ENCODE peak calls at places on chromosomes 13 and 19, in eight cellular contexts. G, D, X, H, L, B, N and S are unnamed samples.

GRCh38 chr13:25422153-25422552 is 50.4 kb downstream of the ATP8A2 start:
- DNase-seq in X (no peak), N (no peak), H (no peak), G (no peak), B (no peak), D (no peak), L (no peak), S (no peak)

GRCh38 chr13:53191091-53191490 is 162.5 kb downstream of the OLFM4 start:
- DNase-seq in X (peak; percentile 11), H (peak; percentile 11), G (no peak), B (no peak), D (no peak), L (no peak), N (no peak), S (peak; percentile 45)

GRCh38 chr13:80251403-80251802 is 89.5 kb downstream of the SPRY2 start:
- DNase-seq in N (no peak), L (no peak), D (no peak), H (peak; percentile 21), G (no peak), X (peak; percentile 60), B (no peak), S (no peak)

GRCh38 chr19:38070573-38070972 is 153.4 kb downstream of the DPF1 start:
- DNase-seq in H (no peak), X (peak; percentile 88), L (no peak), G (no peak), N (no peak), D (no peak), B (no peak), S (peak; percentile 23)

GRCh38 chr19:42286349-42287016 is 15.4 kb upstream of the PRR19 start:
- DNase-seq in X (peak; percentile 27), H (no peak), N (peak; percentile 65), L (peak; percentile 80), G (peak; percentile 84), D (no peak), B (peak; percentile 86), S (no peak)

GRCh38 chr13:79932556-79932955 is 408.4 kb downstream of the SPRY2 start:
- DNase-seq in L (no peak), N (no peak), X (no peak), G (no peak), H (no peak), B (no peak), D (no peak), S (no peak)

GRCh38 chr19:1104452-1105216 is 840 bp downstream of the GPX4 start:
- DNase-seq in N (peak; percentile 78), D (no peak), B (peak; percentile 91), X (peak; percentile 69), H (peak; percentile 90), L (peak; percentile 89), G (peak; percentile 93), S (peak; percentile 76)

GRCh38 chr19:12194827-12195500 is 32.1 kb downstream of the ZNF136 start:
- DNase-seq in G (peak; percentile 87), N (peak; percentile 97), B (peak; percentile 89), D (peak; percentile 91), H (no peak), X (peak; percentile 6), L (peak; percentile 94), S (no peak)

GRCh38 chr13:81874253-81874652 is 1533.3 kb upstream of the SPRY2 start:
- DNase-seq in N (no peak), G (no peak), H (no peak), B (no peak), D (no peak), X (no peak), L (no peak), S (no peak)

GRCh38 chr13:97266328-97266727 is 44.2 kb downstream of the MBNL2 start:
- DNase-seq in D (peak; percentile 57), N (no peak), B (no peak), G (no peak), H (peak; percentile 60), L (no peak), X (no peak), S (no peak)

GRCh38 chr13:99085139-99085845 is 107.4 kb upstream of the DOCK9 start:
- DNase-seq in N (peak; percentile 5), D (no peak), G (peak; percentile 78), L (peak; percentile 67), H (peak; percentile 28), X (no peak), B (no peak), S (peak; percentile 77)

GRCh38 chr19:6718111-6718740 is 2.2 kb downstream of the C3 start:
- DNase-seq in G (no peak), L (peak; percentile 64), X (no peak), N (no peak), D (no peak), H (no peak), B (no peak), S (no peak)

GRCh38 chr13:51004111-51004865 is 94.7 kb downstream of the RNASEH2B start:
- DNase-seq in B (no peak), X (no peak), D (no peak), H (no peak), G (no peak), N (no peak), L (peak; percentile 57), S (no peak)

GRCh38 chr13:20424959-20425358 is 100.7 kb downstream of the CRYL1 start:
- DNase-seq in L (no peak), D (no peak), X (no peak), G (no peak), H (no peak), B (no peak), N (no peak), S (no peak)

GRCh38 chr13:84567848-84568247 is 685.6 kb upstream of the SLITRK1 start:
- DNase-seq in N (no peak), G (no peak), B (no peak), D (no peak), L (no peak), H (no peak), X (no peak), S (no peak)

DNA sequence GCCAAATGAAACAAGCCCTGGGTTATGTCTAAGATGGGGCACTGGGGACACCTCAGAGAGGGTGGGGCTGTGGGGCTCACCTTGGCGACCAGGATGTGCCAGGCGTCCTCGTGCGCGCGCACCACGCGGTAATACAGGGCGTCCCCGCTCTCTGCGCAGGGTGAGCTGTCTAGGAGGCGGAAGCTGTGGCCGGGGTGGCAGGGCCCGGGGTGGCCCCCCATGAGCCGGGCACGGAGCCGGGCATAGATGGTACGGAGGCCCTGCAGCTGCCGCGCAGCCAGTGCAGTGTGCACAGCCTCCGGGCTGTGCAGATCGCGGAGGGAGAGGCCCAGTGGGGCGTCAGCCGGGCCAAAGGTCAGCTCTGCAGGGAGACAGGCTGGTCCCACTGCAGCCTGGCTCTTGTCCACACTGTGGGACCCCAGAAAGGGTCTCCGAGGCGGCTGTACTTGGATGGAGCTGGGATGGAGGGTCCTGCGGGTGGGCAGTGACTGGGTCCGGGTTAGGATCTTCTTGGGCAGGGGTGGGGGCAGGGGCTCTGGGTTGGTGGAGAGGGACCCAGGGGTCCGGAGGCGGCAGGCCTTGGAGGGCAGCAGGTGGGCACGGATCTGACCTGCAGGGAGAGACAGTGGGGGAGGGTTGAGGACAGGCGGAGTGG is 3.3 kb downstream of the PEAK3 start:
- DNase-seq in B (no peak), H (no peak), G (no peak), X (no peak), N (no peak), D (no peak), L (no peak), S (no peak)
- H3K4me1 ChIP-seq in B (peaks cover 38% of the 10 kb centered on the region), H (no peaks in the 10 kb centered on the region), G (peaks cover 29% of the 10 kb centered on the region), X (peaks cover 11% of the 10 kb centered on the region), N (peaks cover 29% of the 10 kb centered on the region), D (peaks cover 44% of the 10 kb centered on the region), L (peaks cover 42% of the 10 kb centered on the region), S (peaks cover 11% of the 10 kb centered on the region)

DNA sequence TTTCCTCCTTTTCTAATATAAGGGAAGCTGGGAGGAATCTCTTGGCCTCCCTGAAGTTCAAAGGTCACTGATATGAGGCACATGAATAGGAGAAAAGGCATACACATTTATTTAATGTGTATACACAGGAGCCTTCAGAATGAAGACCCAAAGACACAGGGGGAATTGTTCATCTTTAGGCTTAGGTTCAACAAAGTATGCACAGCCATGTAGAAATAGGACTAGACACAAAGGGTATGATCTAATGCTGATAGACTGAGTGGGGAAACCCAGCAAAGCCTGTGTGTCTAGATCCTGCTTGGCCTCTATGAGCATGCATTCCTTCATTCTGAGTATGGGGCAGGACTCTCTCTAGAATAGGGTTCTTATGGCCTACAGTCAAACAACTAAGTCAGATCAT is 177.1 kb upstream of the RFC3 start:
- DNase-seq in N (no peak), B (no peak), G (no peak), D (no peak), X (peak; percentile 18), L (no peak), H (no peak), S (no peak)
- H3K4me1 ChIP-seq in N (peaks cover 29% of the 10 kb centered on the region), B (peaks cover 22% of the 10 kb centered on the region), G (peaks cover 5% of the 10 kb centered on the region), D (peaks cover 35% of the 10 kb centered on the region), X (peaks cover 25% of the 10 kb centered on the region), L (peaks cover 33% of the 10 kb centered on the region), H (no peaks in the 10 kb centered on the region), S (peaks cover 15% of the 10 kb centered on the region)

GRCh38 chr19:21748088-21748487 is 19.3 kb downstream of the ZNF100 start:
- DNase-seq in N (no peak), X (no peak), G (no peak), B (no peak), H (no peak), L (no peak), D (no peak), S (no peak)
- H3K4me1 ChIP-seq in N (no peaks in the 10 kb centered on the region), X (no peaks in the 10 kb centered on the region), G (no peaks in the 10 kb centered on the region), B (peaks cover 8% of the 10 kb centered on the region), H (peaks cover 10% of the 10 kb centered on the region), L (peaks cover 35% of the 10 kb centered on the region), D (peaks cover 8% of the 10 kb centered on the region), S (no peaks in the 10 kb centered on the region)

DNA sequence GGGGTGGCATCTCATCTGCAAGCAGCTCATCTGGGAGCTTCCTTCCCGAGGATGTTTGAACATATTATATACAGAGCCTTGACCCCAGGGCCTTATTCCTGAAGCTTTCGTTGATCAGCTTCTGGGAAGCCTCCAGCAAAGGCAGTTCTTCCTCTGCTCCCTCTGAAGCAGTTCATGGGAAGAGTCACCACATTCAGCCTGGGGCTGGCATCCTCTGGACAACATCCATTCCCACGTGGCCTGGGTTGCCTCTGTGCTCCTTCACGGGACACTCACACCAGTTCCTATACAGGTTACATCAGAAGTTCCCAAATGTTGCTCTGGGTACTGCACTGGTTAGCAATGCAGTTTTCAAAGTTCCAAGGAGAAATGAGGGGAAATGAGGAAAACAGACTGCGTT is 29.6 kb downstream of the COL4A2 start:
- DNase-seq in H (no peak), D (no peak), N (no peak), G (no peak), X (peak; percentile 78), L (no peak), B (peak; percentile 70), S (no peak)
- H3K4me1 ChIP-seq in H (peaks cover 24% of the 10 kb centered on the region), D (peaks cover 88% of the 10 kb centered on the region), N (peaks cover 8% of the 10 kb centered on the region), G (peaks cover 18% of the 10 kb centered on the region), X (peaks cover 65% of the 10 kb centered on the region), L (peaks cover 99% of the 10 kb centered on the region), B (peaks cover 100% of the 10 kb centered on the region), S (peaks cover 89% of the 10 kb centered on the region)